ENCODE peak calls at places on chromosomes 16 and 17, in seven cellular contexts. K is HCT116, C is fibroblast of lung, Q is GM23248, F is neural progenitor cell, E is GM23338, N is hepatocyte. M is an unnamed sample.

GRCh38 chr17:64406321-64407200 is 15.9 kb upstream of the PECAM1 start:
- DNase-seq in K (no peak), C (no peak), Q (peak; percentile 42), F (peak; percentile 33), E (peak; percentile 63), N (no peak), M (no peak)

GRCh38 chr17:57875109-57876022 is 25.5 kb upstream of the MRPS23 start:
- DNase-seq in K (peak; percentile 90), C (peak; percentile 99), Q (peak; percentile 98), F (peak; percentile 80), E (peak; percentile 91), N (peak; percentile 93), M (peak; percentile 97)

GRCh38 chr16:67254809-67255552 is 6.2 kb downstream of the SLC9A5 start:
- DNase-seq in K (no peak), C (no peak), Q (no peak), F (no peak), E (no peak), N (no peak), M (no peak)

GRCh38 chr17:37513711-37514110 is 24.0 kb downstream of the DUSP14 start:
- DNase-seq in K (no peak), C (no peak), Q (no peak), F (no peak), E (no peak), N (no peak), M (no peak)

GRCh38 chr17:71765437-71765836 is 355.4 kb upstream of the SOX9 start:
- DNase-seq in K (no peak), C (peak; percentile 33), Q (peak; percentile 12), F (no peak), E (no peak), N (peak; percentile 53), M (peak; percentile 24)

GRCh38 chr16:65312071-65312470 is 190.2 kb upstream of the CDH11 start:
- DNase-seq in K (no peak), C (peak; percentile 75), Q (peak; percentile 82), F (no peak), E (no peak), N (no peak), M (peak; percentile 62)

GRCh38 chr16:75497558-75497957 is 2.3 kb upstream of the CHST6 start:
- DNase-seq in K (no peak), C (peak; percentile 36), Q (peak; percentile 30), F (no peak), E (no peak), N (no peak), M (peak; percentile 36)

GRCh38 chr16:30941600-30942420 is 7.1 kb upstream of the ORAI3 start:
- DNase-seq in K (peak; percentile 46), C (peak; percentile 50), Q (peak; percentile 83), F (peak; percentile 83), E (peak; percentile 89), N (peak; percentile 89), M (no peak)

GRCh38 chr17:73071387-73071999 is 21.0 kb downstream of the SLC39A11 start:
- DNase-seq in K (no peak), C (peak; percentile 44), Q (peak; percentile 49), F (no peak), E (no peak), N (no peak), M (no peak)

GRCh38 chr16:74734361-74735161 is 33.9 kb upstream of the MLKL start:
- DNase-seq in K (no peak), C (no peak), Q (peak; percentile 27), F (peak; percentile 77), E (peak; percentile 86), N (no peak), M (no peak)

GRCh38 chr16:67428146-67428731 is 2.7 kb upstream of the HSD11B2 start:
- DNase-seq in K (peak; percentile 42), C (peak; percentile 27), Q (peak; percentile 78), F (peak; percentile 92), E (peak; percentile 94), N (peak; percentile 87), M (no peak)

GRCh38 chr16:56865394-56866062 is 521 bp downstream of the SLC12A3 start:
- DNase-seq in K (no peak), C (no peak), Q (no peak), F (no peak), E (no peak), N (no peak), M (no peak)

GRCh38 chr17:57603978-57604377 is 141.1 kb downstream of the CCDC182 start:
- DNase-seq in K (no peak), C (no peak), Q (no peak), F (no peak), E (no peak), N (no peak), M (no peak)

GRCh38 chr17:65324574-65324973 is 187.4 kb downstream of the RGS9 start:
- DNase-seq in K (no peak), C (no peak), Q (no peak), F (no peak), E (no peak), N (no peak), M (no peak)

GRCh38 chr17:43673516-43674323 is 12.0 kb upstream of the MEOX1 start:
- DNase-seq in K (peak; percentile 49), C (peak; percentile 33), Q (peak; percentile 75), F (peak; percentile 70), E (peak; percentile 83), N (peak; percentile 81), M (peak; percentile 22)

GRCh38 chr17:80882323-80882722 is 109.3 kb upstream of the CHMP6 start:
- DNase-seq in K (no peak), C (no peak), Q (no peak), F (no peak), E (no peak), N (no peak), M (no peak)
- H3K36me3 ChIP-seq in K (peaks cover 17% of the 10 kb centered on the region), C (peaks cover 12% of the 10 kb centered on the region), Q (no peaks in the 10 kb centered on the region), F (no peaks in the 10 kb centered on the region), E (peaks cover 12% of the 10 kb centered on the region), N (no peaks in the 10 kb centered on the region), M (peaks cover 4% of the 10 kb centered on the region)

GRCh38 chr16:88970095-88970494 is 6.9 kb downstream of the CBFA2T3 start:
- DNase-seq in K (no peak), C (no peak), Q (no peak), F (no peak), E (no peak), N (no peak), M (no peak)
- H4K20me1 ChIP-seq in K (no peaks in the 10 kb centered on the region), C (no peaks in the 10 kb centered on the region), Q (no peaks in the 10 kb centered on the region), F (no peaks in the 10 kb centered on the region), E (no peaks in the 10 kb centered on the region), N (no peaks in the 10 kb centered on the region), M (no peaks in the 10 kb centered on the region)

DNA sequence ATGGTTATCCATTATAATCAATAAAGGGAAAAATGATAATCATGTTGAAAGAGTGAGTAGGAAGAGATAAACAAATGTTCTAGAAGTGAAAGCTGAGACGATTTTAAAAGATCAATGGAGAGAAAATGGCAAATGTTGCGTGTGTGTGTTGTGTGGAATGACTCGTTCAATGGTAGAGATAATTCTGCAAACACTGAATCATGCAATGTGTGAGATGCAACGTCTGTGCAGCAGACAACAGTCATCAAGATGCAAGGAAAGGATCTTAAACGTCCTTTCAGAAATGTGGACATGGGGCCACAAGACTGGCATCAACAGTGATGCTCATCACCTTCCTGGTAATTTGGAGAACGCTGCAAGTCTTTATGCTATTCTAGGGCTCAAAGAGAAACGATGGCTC is 124.4 kb downstream of the CDYL2 start:
- DNase-seq in K (no peak), C (no peak), Q (peak; percentile 10), F (no peak), E (no peak), N (no peak), M (no peak)
- H3K36me3 ChIP-seq in K (no peaks in the 10 kb centered on the region), C (no peaks in the 10 kb centered on the region), Q (no peaks in the 10 kb centered on the region), F (no peaks in the 10 kb centered on the region), E (no peaks in the 10 kb centered on the region), N (no peaks in the 10 kb centered on the region), M (no peaks in the 10 kb centered on the region)

GRCh38 chr16:69413045-69413664 is 11.3 kb upstream of the CYB5B start:
- DNase-seq in K (no peak), C (no peak), Q (no peak), F (no peak), E (no peak), N (no peak), M (no peak)
- H4K20me1 ChIP-seq in K (no peaks in the 10 kb centered on the region), C (no peaks in the 10 kb centered on the region), Q (no peaks in the 10 kb centered on the region), F (no peaks in the 10 kb centered on the region), E (no peaks in the 10 kb centered on the region), N (no peaks in the 10 kb centered on the region), M (no peaks in the 10 kb centered on the region)